ENCODE peak calls at places on chromosomes 13 and 19, in six cellular contexts. One of them, this sample, is unnamed. For H3K4me1 and H3K27me3, the result is how much of the 10 kb centered on the place peaks cover.

GRCh38 chr13:42071667-42072419 is 23.4 kb downstream of the DGKH start:
- DNase-seq in left lung: no peak
- DNase-seq in H9: no peak
- DNase-seq in lower lobe of right lung: no peak
- DNase-seq in ascending aorta: no peak
- DNase-seq in CD8-positive, alpha-beta T cell: no peak
- DNase-seq in this sample: no peak

GRCh38 chr13:25689539-25689938 is 317.8 kb downstream of the ATP8A2 start:
- DNase-seq in CD8-positive, alpha-beta T cell: no peak
- DNase-seq in lower lobe of right lung: no peak
- DNase-seq in ascending aorta: no peak
- DNase-seq in left lung: no peak
- DNase-seq in H9: no peak
- DNase-seq in this sample: no peak

GRCh38 chr19:53958168-53958571 is 4.6 kb upstream of the CACNG8 start:
- DNase-seq in CD8-positive, alpha-beta T cell: no peak
- DNase-seq in left lung: no peak
- DNase-seq in H9: peak
- DNase-seq in ascending aorta: no peak
- DNase-seq in lower lobe of right lung: no peak
- DNase-seq in this sample: peak

GRCh38 chr13:67367385-67367784 is 137.2 kb upstream of the PCDH9 start:
- DNase-seq in ascending aorta: no peak
- DNase-seq in left lung: no peak
- DNase-seq in CD8-positive, alpha-beta T cell: no peak
- DNase-seq in lower lobe of right lung: no peak
- DNase-seq in H9: no peak
- DNase-seq in this sample: no peak

GRCh38 chr13:90868321-90868920 is 479.1 kb upstream of the MIR17HG start:
- DNase-seq in ascending aorta: no peak
- DNase-seq in left lung: no peak
- DNase-seq in CD8-positive, alpha-beta T cell: no peak
- DNase-seq in lower lobe of right lung: no peak
- DNase-seq in H9: no peak
- DNase-seq in this sample: no peak

GRCh38 chr19:14107581-14108461 is 9.7 kb downstream of the PRKACA start:
- DNase-seq in ascending aorta: no peak
- DNase-seq in CD8-positive, alpha-beta T cell: no peak
- DNase-seq in lower lobe of right lung: no peak
- DNase-seq in H9: no peak
- DNase-seq in left lung: no peak
- DNase-seq in this sample: no peak

GRCh38 chr13:25764378-25764777 is 287.4 kb downstream of the SHISA2 start:
- DNase-seq in left lung: no peak
- DNase-seq in ascending aorta: no peak
- DNase-seq in lower lobe of right lung: no peak
- DNase-seq in CD8-positive, alpha-beta T cell: no peak
- DNase-seq in H9: no peak
- DNase-seq in this sample: peak

GRCh38 chr13:79637086-79637763 is 156.3 kb downstream of the NDFIP2 start:
- DNase-seq in CD8-positive, alpha-beta T cell: no peak
- DNase-seq in lower lobe of right lung: no peak
- DNase-seq in H9: no peak
- DNase-seq in ascending aorta: no peak
- DNase-seq in left lung: peak
- DNase-seq in this sample: no peak

GRCh38 chr19:44951179-44952159 is 3.7 kb upstream of the CLPTM1 start:
- DNase-seq in H9: peak
- DNase-seq in lower lobe of right lung: no peak
- DNase-seq in left lung: no peak
- DNase-seq in CD8-positive, alpha-beta T cell: peak
- DNase-seq in ascending aorta: no peak
- DNase-seq in this sample: peak

GRCh38 chr13:105642511-105642958 is 892.9 kb downstream of the EFNB2 start:
- DNase-seq in left lung: no peak
- DNase-seq in H9: no peak
- DNase-seq in CD8-positive, alpha-beta T cell: no peak
- DNase-seq in lower lobe of right lung: no peak
- DNase-seq in ascending aorta: no peak
- DNase-seq in this sample: no peak

GRCh38 chr13:113654591-113655357 is 3.2 kb downstream of the ATP4B start:
- DNase-seq in lower lobe of right lung: peak
- DNase-seq in CD8-positive, alpha-beta T cell: no peak
- DNase-seq in H9: no peak
- DNase-seq in left lung: peak
- DNase-seq in ascending aorta: no peak
- DNase-seq in this sample: no peak

GRCh38 chr13:30696278-30697176 is 38.8 kb upstream of the ALOX5AP start:
- DNase-seq in CD8-positive, alpha-beta T cell: no peak
- DNase-seq in ascending aorta: no peak
- DNase-seq in H9: peak
- DNase-seq in left lung: peak
- DNase-seq in lower lobe of right lung: peak
- DNase-seq in this sample: peak

GRCh38 chr13:44406617-44407016 is 33.0 kb downstream of the SERP2 start:
- DNase-seq in H9: no peak
- DNase-seq in ascending aorta: no peak
- DNase-seq in CD8-positive, alpha-beta T cell: no peak
- DNase-seq in left lung: no peak
- DNase-seq in lower lobe of right lung: no peak
- DNase-seq in this sample: no peak

GRCh38 chr19:29484876-29485275 is 40.9 kb upstream of the VSTM2B start:
- DNase-seq in ascending aorta: no peak
- DNase-seq in H9: peak
- DNase-seq in left lung: no peak
- DNase-seq in lower lobe of right lung: peak
- DNase-seq in CD8-positive, alpha-beta T cell: no peak
- DNase-seq in this sample: peak

GRCh38 chr19:30428281-30428680 is 56.1 kb downstream of the ZNF536 start:
- DNase-seq in ascending aorta: no peak
- DNase-seq in CD8-positive, alpha-beta T cell: no peak
- DNase-seq in lower lobe of right lung: no peak
- DNase-seq in H9: no peak
- DNase-seq in left lung: no peak
- DNase-seq in this sample: no peak

GRCh38 chr13:28707629-28708427 is 10.9 kb downstream of the SLC46A3 start:
- DNase-seq in left lung: no peak
- DNase-seq in lower lobe of right lung: no peak
- DNase-seq in CD8-positive, alpha-beta T cell: no peak
- DNase-seq in ascending aorta: no peak
- DNase-seq in H9: no peak
- DNase-seq in this sample: no peak

GRCh38 chr19:13396256-13397080 is 109.8 kb downstream of the CACNA1A start:
- DNase-seq in lower lobe of right lung: peak
- DNase-seq in H9: peak
- DNase-seq in CD8-positive, alpha-beta T cell: no peak
- DNase-seq in left lung: no peak
- DNase-seq in ascending aorta: no peak
- DNase-seq in this sample: peak

GRCh38 chr13:96544965-96545364 is 449.3 kb downstream of the OXGR1 start:
- DNase-seq in H9: no peak
- DNase-seq in lower lobe of right lung: no peak
- DNase-seq in ascending aorta: no peak
- DNase-seq in CD8-positive, alpha-beta T cell: no peak
- DNase-seq in left lung: no peak
- DNase-seq in this sample: no peak

GRCh38 chr19:1252818-1253513 is 4.6 kb downstream of the MIDN start:
- DNase-seq in lower lobe of right lung: peak
- DNase-seq in left lung: peak
- DNase-seq in ascending aorta: peak
- DNase-seq in H9: no peak
- DNase-seq in CD8-positive, alpha-beta T cell: peak
- DNase-seq in this sample: peak

GRCh38 chr13:48813518-48813917 is 159.8 kb downstream of the CYSLTR2 start:
- DNase-seq in ascending aorta: no peak
- DNase-seq in left lung: no peak
- DNase-seq in lower lobe of right lung: no peak
- DNase-seq in CD8-positive, alpha-beta T cell: no peak
- DNase-seq in H9: no peak
- DNase-seq in this sample: no peak

GRCh38 chr19:48468806-48469055 is 438 bp upstream of the CYTH2 start:
- DNase-seq in lower lobe of right lung: no peak
- DNase-seq in H9: no peak
- DNase-seq in ascending aorta: no peak
- DNase-seq in left lung: no peak
- DNase-seq in CD8-positive, alpha-beta T cell: no peak
- DNase-seq in this sample: no peak

GRCh38 chr19:2081873-2082810 is 14.0 kb downstream of the MOB3A start:
- DNase-seq in CD8-positive, alpha-beta T cell: peak
- DNase-seq in H9: no peak
- DNase-seq in lower lobe of right lung: peak
- DNase-seq in ascending aorta: no peak
- DNase-seq in left lung: peak
- DNase-seq in this sample: no peak

GRCh38 chr13:101346161-101346560 is 70.1 kb downstream of the NALCN start:
- DNase-seq in left lung: no peak
- DNase-seq in ascending aorta: no peak
- DNase-seq in CD8-positive, alpha-beta T cell: no peak
- DNase-seq in H9: no peak
- DNase-seq in lower lobe of right lung: no peak
- DNase-seq in this sample: no peak

GRCh38 chr13:40961224-40961623 is 57.9 kb downstream of the ELF1 start:
- DNase-seq in H9: no peak
- DNase-seq in lower lobe of right lung: no peak
- DNase-seq in CD8-positive, alpha-beta T cell: no peak
- DNase-seq in left lung: no peak
- DNase-seq in ascending aorta: no peak
- DNase-seq in this sample: no peak
- H3K4me1 ChIP-seq in H9: under half
- H3K4me1 ChIP-seq in lower lobe of right lung: half or more
- H3K4me1 ChIP-seq in CD8-positive, alpha-beta T cell: half or more
- H3K4me1 ChIP-seq in left lung: under half
- H3K4me1 ChIP-seq in ascending aorta: under half
- H3K4me1 ChIP-seq in this sample: under half

DNA sequence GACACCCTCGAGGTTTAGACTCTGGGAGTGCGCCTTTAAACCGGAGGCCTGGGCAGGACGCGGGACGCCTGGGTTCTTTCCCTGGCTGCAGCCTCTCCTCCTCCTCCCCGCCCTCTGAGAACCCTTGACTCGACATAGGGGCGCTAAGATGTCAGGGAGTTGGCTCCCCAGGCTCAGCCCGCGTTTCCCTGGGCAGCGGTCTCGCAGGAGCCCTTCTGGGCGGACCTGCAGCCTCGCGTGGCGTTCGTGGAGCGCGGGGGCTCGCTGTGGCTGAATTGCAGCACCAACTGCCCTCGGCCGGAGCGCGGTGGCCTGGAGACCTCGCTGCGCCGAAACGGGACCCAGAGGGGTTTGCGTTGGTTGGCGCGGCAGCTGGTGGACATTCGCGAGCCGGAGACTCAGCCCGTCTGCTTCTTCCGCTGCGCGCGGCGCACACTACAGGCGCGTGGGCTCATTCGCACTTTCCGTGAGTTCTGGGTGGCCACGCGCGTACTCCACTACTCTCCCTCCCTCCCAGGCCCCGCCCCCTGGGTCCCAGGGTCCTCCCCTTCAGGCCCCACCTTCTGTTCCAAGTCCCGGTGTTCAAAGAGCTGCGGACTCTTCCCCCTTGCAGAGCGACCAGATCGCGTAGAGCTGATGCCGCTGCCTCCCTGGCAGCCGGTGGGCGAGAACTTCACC is 1.3 kb downstream of the ICAM5 start:
- DNase-seq in lower lobe of right lung: peak
- DNase-seq in left lung: peak
- DNase-seq in ascending aorta: no peak
- DNase-seq in CD8-positive, alpha-beta T cell: no peak
- DNase-seq in H9: peak
- DNase-seq in this sample: peak
- H3K27me3 ChIP-seq in lower lobe of right lung: half or more
- H3K27me3 ChIP-seq in left lung: half or more
- H3K27me3 ChIP-seq in ascending aorta: under half
- H3K27me3 ChIP-seq in CD8-positive, alpha-beta T cell: half or more
- H3K27me3 ChIP-seq in H9: half or more
- H3K27me3 ChIP-seq in this sample: half or more

DNA sequence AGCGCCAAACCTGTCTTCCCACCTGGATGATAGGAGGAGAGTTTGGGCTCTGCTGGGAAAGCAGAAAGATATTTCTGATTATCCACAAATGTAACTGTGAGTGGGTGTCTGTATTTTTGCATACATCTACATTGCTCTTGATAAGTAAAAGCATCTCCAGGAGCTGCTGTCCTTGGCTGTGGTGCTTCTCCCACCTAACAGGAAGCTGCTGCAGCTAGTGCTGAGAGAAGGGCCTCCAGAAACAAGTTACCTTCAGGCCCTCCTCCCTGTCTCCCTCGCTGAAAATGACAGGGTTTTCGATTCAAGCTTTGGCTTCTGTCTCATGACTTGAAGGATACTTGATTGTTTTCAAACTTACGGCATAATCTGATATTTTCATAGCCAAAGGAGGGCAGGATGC is 90.1 kb downstream of the FOXO1 start:
- DNase-seq in lower lobe of right lung: no peak
- DNase-seq in ascending aorta: no peak
- DNase-seq in CD8-positive, alpha-beta T cell: no peak
- DNase-seq in left lung: no peak
- DNase-seq in H9: no peak
- DNase-seq in this sample: no peak
- H3K4me1 ChIP-seq in lower lobe of right lung: under half
- H3K4me1 ChIP-seq in ascending aorta: under half
- H3K4me1 ChIP-seq in CD8-positive, alpha-beta T cell: half or more
- H3K4me1 ChIP-seq in left lung: under half
- H3K4me1 ChIP-seq in H9: under half
- H3K4me1 ChIP-seq in this sample: under half

GRCh38 chr13:110297011-110297410 is 9.9 kb downstream of the COL4A1 start:
- DNase-seq in lower lobe of right lung: no peak
- DNase-seq in left lung: no peak
- DNase-seq in H9: no peak
- DNase-seq in CD8-positive, alpha-beta T cell: no peak
- DNase-seq in ascending aorta: no peak
- DNase-seq in this sample: peak
- H3K27me3 ChIP-seq in lower lobe of right lung: under half
- H3K27me3 ChIP-seq in left lung: under half
- H3K27me3 ChIP-seq in H9: under half
- H3K27me3 ChIP-seq in CD8-positive, alpha-beta T cell: under half
- H3K27me3 ChIP-seq in ascending aorta: under half
- H3K27me3 ChIP-seq in this sample: under half

GRCh38 chr19:39333507-39333906 is 2.3 kb downstream of the GMFG start:
- DNase-seq in lower lobe of right lung: no peak
- DNase-seq in ascending aorta: no peak
- DNase-seq in CD8-positive, alpha-beta T cell: no peak
- DNase-seq in left lung: no peak
- DNase-seq in H9: no peak
- DNase-seq in this sample: no peak
- H3K4me1 ChIP-seq in lower lobe of right lung: under half
- H3K4me1 ChIP-seq in ascending aorta: under half
- H3K4me1 ChIP-seq in CD8-positive, alpha-beta T cell: half or more
- H3K4me1 ChIP-seq in left lung: under half
- H3K4me1 ChIP-seq in H9: under half
- H3K4me1 ChIP-seq in this sample: under half

This sample was measured in endodermal cell.